ENCODE peak calls at places on chromosomes 16 and 17, in four cellular contexts. F is lower leg skin, Q is GM12865, I is spleen. K is an unnamed sample.

GRCh38 chr17:40538019-40538935 is 27.0 kb downstream of the CCR7 start:
- DNase-seq in F (no peak), Q (no peak), I (peak), K (peak)

GRCh38 chr17:511833-512251 is 159.2 kb upstream of the RPH3AL start:
- DNase-seq in F (no peak), Q (no peak), I (peak), K (no peak)

GRCh38 chr16:30567160-30567990 is 4.1 kb downstream of the ZNF688 start:
- DNase-seq in F (no peak), Q (peak), I (no peak), K (no peak)

GRCh38 chr16:67235816-67236547 is 9.1 kb downstream of the TMEM208 start:
- DNase-seq in F (no peak), Q (no peak), I (peak), K (no peak)

GRCh38 chr17:22300731-22301352 is 608.5 kb downstream of the KCNJ18 start:
- DNase-seq in F (peak), Q (no peak), I (no peak), K (peak)

GRCh38 chr17:36608794-36609497 is 7.6 kb downstream of the MRM1 start:
- DNase-seq in F (no peak), Q (peak), I (no peak), K (peak)

GRCh38 chr17:32127156-32127897 is 15.0 kb upstream of the RHOT1 start:
- DNase-seq in F (peak), Q (peak), I (peak), K (no peak)

GRCh38 chr17:49859991-49860953 is 12.4 kb upstream of the TAC4 start:
- DNase-seq in F (no peak), Q (no peak), I (no peak), K (no peak)

GRCh38 chr16:23670137-23670776 is 8.4 kb upstream of the PLK1 start:
- DNase-seq in F (peak), Q (peak), I (no peak), K (no peak)

GRCh38 chr16:13909872-13910303 is 10.1 kb upstream of the ERCC4 start:
- DNase-seq in F (no peak), Q (no peak), I (no peak), K (no peak)

GRCh38 chr17:3963214-3964201 is 729 bp downstream of the ATP2A3 start:
- DNase-seq in F (no peak), Q (peak), I (peak), K (no peak)

GRCh38 chr16:1059310-1059709 is 13.2 kb upstream of the SSTR5 start:
- DNase-seq in F (no peak), Q (no peak), I (no peak), K (no peak)

GRCh38 chr17:65559483-65559801 is 2.0 kb downstream of the AXIN2 start:
- DNase-seq in F (no peak), Q (no peak), I (no peak), K (no peak)

GRCh38 chr17:81957691-81958432 is 3.1 kb downstream of the NOTUM start:
- DNase-seq in F (no peak), Q (no peak), I (no peak), K (peak)

GRCh38 chr17:81961087-81961514 is at the start of gene NOTUM:
- DNase-seq in F (no peak), Q (no peak), I (no peak), K (no peak)

GRCh38 chr17:81960130-81960958 is 643 bp downstream of the NOTUM start:
- DNase-seq in F (no peak), Q (no peak), I (no peak), K (no peak)

GRCh38 chr17:81958633-81959342 is 2.2 kb downstream of the NOTUM start:
- DNase-seq in F (no peak), Q (no peak), I (no peak), K (no peak)

GRCh38 chr17:81959362-81960129 is 1.4 kb downstream of the NOTUM start:
- DNase-seq in F (no peak), Q (peak), I (peak), K (no peak)
- TF ChIP-seq CTCF in F (no peak), Q (peak), I (no peak), K (peak)

DNA sequence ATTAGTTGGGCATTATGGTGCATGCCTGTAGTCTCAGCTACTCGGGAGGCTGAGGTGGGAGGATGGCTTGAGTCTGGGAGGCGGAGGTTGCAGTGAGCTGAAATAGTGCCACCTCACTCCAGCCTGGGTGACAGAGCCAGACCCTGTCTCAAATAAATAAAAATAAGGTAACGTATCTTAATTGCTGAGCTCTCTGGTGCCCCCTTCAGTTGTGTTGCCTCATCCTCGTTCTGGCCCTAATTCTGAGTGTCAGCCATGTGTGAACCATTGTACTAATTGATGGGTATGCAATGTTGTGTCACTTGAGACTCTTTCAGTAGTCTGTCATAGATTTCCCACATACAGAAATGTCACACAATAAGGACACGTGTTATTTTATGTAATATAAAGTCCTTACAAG is 363.1 kb upstream of the RBFOX1 start:
- DNase-seq in F (no peak), Q (no peak), I (no peak), K (no peak)
- TF ChIP-seq CTCF in F (no peak), Q (no peak), I (no peak), K (no peak)

GRCh38 chr16:5058476-5058875 is 7.3 kb downstream of the C16orf89 start:
- DNase-seq in F (no peak), Q (no peak), I (peak), K (peak)
- TF ChIP-seq CTCF in F (no peak), Q (no peak), I (peak), K (peak)

GRCh38 chr17:14048169-14048568 is 21.1 kb upstream of the COX10 start:
- DNase-seq in F (no peak), Q (no peak), I (no peak), K (no peak)

GRCh38 chr17:14057591-14057990 is 11.7 kb upstream of the COX10 start:
- DNase-seq in F (no peak), Q (no peak), I (no peak), K (no peak)

GRCh38 chr17:14051692-14052091 is 17.6 kb upstream of the COX10 start:
- DNase-seq in F (no peak), Q (no peak), I (no peak), K (no peak)

GRCh38 chr17:14050616-14051015 is 18.7 kb upstream of the COX10 start:
- DNase-seq in F (no peak), Q (no peak), I (no peak), K (no peak)

DNA sequence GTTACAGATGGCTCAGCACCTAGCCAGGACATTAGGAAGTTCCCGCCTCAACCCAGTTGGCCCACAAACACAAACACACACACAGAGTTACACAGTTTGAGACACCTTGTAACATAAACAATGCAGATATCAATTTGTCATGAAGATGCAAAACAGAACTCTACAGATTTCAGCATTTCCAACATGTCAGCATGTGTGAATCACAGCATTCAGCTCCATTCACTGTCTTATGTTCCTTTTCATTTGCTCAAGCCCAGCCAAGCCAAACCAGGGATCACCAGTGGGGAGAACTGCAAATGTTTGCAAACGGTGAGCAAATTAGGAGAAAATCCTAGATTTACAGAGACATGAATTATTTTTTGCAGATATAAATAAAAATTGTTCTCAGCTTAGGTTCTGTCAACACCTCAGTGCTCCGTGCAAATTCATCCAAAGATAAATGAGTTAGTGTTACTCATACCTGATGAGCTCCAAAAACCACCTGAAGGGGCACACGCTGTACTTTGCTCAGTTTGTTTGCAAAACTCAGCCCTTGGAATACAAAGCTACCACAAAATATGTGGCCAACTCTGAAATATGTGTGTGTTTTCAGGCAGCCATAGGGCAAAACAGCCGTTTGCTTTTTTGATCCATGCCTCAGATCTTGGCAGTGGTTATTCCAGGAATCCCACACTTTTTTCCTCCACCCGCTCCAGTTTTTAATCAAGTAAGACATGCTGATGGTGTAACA is 16.3 kb upstream of the COX10 start:
- DNase-seq in F (no peak), Q (no peak), I (no peak), K (no peak)
- TF ChIP-seq CTCF in F (no peak), Q (no peak), I (no peak), K (no peak)

GRCh38 chr16:82454566-82454965 is 172.2 kb upstream of the CDH13 start:
- DNase-seq in F (no peak), Q (no peak), I (no peak), K (no peak)

GRCh38 chr16:82454152-82454551 is 172.6 kb upstream of the CDH13 start:
- DNase-seq in F (no peak), Q (no peak), I (no peak), K (no peak)

GRCh38 chr16:82460761-82461160 is 166.0 kb upstream of the CDH13 start:
- DNase-seq in F (no peak), Q (no peak), I (no peak), K (no peak)

GRCh38 chr16:82459580-82460256 is 167.1 kb upstream of the CDH13 start:
- DNase-seq in F (no peak), Q (no peak), I (no peak), K (no peak)

DNA sequence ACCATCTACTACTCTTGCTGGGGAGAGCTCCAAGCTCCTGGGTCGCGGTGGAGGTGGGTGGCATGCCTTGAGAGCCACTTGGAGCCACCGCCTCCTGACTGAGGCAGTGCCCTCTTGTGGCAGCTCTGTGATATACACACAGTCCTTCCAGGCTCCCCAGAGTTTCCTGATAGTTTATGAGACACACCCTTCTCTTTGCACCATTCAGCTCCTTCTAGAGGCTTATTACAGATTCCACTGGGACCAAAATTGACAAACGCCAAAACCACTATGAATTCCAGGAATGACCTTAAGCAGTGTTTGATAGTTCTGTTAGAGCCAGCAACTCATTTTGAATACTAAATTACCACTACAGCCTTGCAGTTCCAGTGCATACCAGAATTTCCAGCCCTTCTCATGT is 170.1 kb upstream of the CDH13 start:
- DNase-seq in F (no peak), Q (peak), I (no peak), K (no peak)
- TF ChIP-seq CTCF in F (no peak), Q (peak), I (peak), K (peak)

GRCh38 chr16:65684230-65684629 is 562.4 kb upstream of the CDH11 start:
- DNase-seq in F (no peak), Q (no peak), I (no peak), K (no peak)
- TF ChIP-seq CTCF in F (no peak), Q (peak), I (no peak), K (peak)

GRCh38 chr16:2429771-2430663 is 770 bp downstream of the CCNF start:
- DNase-seq in F (no peak), Q (peak), I (peak), K (no peak)
- TF ChIP-seq CTCF in F (no peak), Q (peak), I (no peak), K (peak)

DNA sequence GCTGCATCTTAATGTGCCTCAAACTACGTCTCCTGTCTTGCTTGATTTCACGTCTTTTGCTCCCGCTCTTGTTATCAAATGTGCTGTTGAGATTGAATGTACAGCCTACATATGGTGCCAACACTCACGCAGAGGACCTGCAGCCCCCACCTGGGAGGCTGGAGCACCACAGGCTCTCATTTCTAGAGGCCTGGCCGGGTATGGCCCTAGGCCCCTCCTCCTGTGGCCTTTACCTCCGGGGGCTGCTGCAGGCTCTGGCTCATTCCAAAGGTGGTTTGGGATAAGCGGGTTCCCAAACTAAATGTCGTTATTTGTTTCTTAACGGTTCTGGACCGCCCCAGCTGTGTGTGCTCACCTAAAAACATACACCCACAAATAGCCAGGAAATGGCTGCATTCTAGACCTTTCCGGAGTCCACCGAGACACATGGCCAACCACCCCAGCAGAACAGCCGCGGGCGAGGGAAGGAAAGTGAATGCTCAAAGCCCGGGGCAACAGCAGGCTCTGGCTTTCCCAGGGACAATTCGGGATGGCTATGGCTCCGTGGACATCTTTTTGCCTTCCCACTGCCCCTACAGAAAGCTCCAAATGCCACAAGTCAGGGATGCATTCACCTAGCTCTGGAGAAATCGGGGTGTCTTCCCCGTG is 105.9 kb downstream of the ENGASE start:
- DNase-seq in F (no peak), Q (no peak), I (no peak), K (no peak)
- TF ChIP-seq CTCF in F (no peak), Q (no peak), I (no peak), K (no peak)

GRCh38 chr17:5705081-5705875 is 121.0 kb upstream of the NLRP1 start:
- DNase-seq in F (peak), Q (peak), I (no peak), K (no peak)
- TF ChIP-seq CTCF in F (no peak), Q (peak), I (no peak), K (peak)

GRCh38 chr17:79437081-79437480 is 173.8 kb downstream of the RBFOX3 start:
- DNase-seq in F (no peak), Q (no peak), I (no peak), K (no peak)

GRCh38 chr17:79438045-79438444 is 172.8 kb downstream of the RBFOX3 start:
- DNase-seq in F (no peak), Q (no peak), I (no peak), K (no peak)

GRCh38 chr17:79435296-79435695 is 175.6 kb downstream of the RBFOX3 start:
- DNase-seq in F (no peak), Q (no peak), I (no peak), K (no peak)

GRCh38 chr17:79434215-79434614 is 176.6 kb downstream of the RBFOX3 start:
- DNase-seq in F (no peak), Q (no peak), I (no peak), K (no peak)

GRCh38 chr17:79435962-79436361 is 174.9 kb downstream of the RBFOX3 start:
- DNase-seq in F (no peak), Q (no peak), I (no peak), K (no peak)
- TF ChIP-seq CTCF in F (no peak), Q (no peak), I (no peak), K (no peak)

K was measured in chondrocyte.